ENCODE peak calls at places on chromosomes 1 and 21, in four cellular contexts. T, P, E and H are unnamed samples.

GRCh38 chr1:201395936-201396335 is 3.2 kb downstream of the LAD1 start:
- DNase-seq in P (no peak), E (no peak), T (no peak), H (no peak)

GRCh38 chr1:39788758-39789570 is at the start of gene BMP8B:
- DNase-seq in T (peak), E (peak), P (peak), H (peak)

GRCh38 chr21:46080171-46081021 is 17.5 kb upstream of the COL6A2 start:
- DNase-seq in T (no peak), E (peak), P (no peak), H (no peak)

GRCh38 chr1:178341218-178341956 is 155.4 kb downstream of the CLEC20A start:
- DNase-seq in P (peak), E (peak), T (peak), H (peak)

GRCh38 chr1:240847330-240847729 is 235.4 kb upstream of the GREM2 start:
- DNase-seq in P (no peak), E (no peak), T (no peak), H (no peak)

GRCh38 chr1:236176337-236177336 is 34.3 kb downstream of the GPR137B start:
- DNase-seq in P (no peak), E (no peak), T (no peak), H (no peak)

GRCh38 chr21:45634511-45635183 is 8.9 kb upstream of the PCBP3 start:
- DNase-seq in T (no peak), P (no peak), E (no peak), H (no peak)

GRCh38 chr1:200971955-200972711 is 51.4 kb downstream of the KIF21B start:
- DNase-seq in E (peak), P (peak), T (peak), H (peak)

GRCh38 chr1:45785583-45785982 is 17.8 kb upstream of the MAST2 start:
- DNase-seq in T (no peak), P (no peak), E (no peak), H (no peak)

GRCh38 chr1:226203693-226204092 is 17.2 kb upstream of the ACBD3 start:
- DNase-seq in P (no peak), E (no peak), T (no peak), H (no peak)

GRCh38 chr1:9362488-9362887 is 69.8 kb downstream of the SPSB1 start:
- DNase-seq in P (no peak), T (no peak), E (no peak), H (no peak)

GRCh38 chr1:230359992-230360391 is 66.1 kb downstream of the PGBD5 start:
- DNase-seq in T (peak), P (peak), E (peak), H (peak)

GRCh38 chr1:35573198-35573775 is at the start of gene TFAP2E:
- DNase-seq in P (peak), T (peak), E (no peak), H (peak)

GRCh38 chr1:39608906-39609305 is 30.5 kb downstream of the HEYL start:
- DNase-seq in T (no peak), P (no peak), E (no peak), H (no peak)

GRCh38 chr1:55048453-55049270 is 9.3 kb downstream of the PCSK9 start:
- DNase-seq in E (no peak), P (no peak), T (no peak), H (no peak)

GRCh38 chr1:163335216-163335615 is 13.5 kb downstream of the NUF2 start:
- DNase-seq in P (no peak), E (no peak), T (no peak), H (no peak)

GRCh38 chr21:42277593-42277992 is 37.6 kb downstream of the TFF3 start:
- DNase-seq in E (no peak), P (no peak), T (no peak), H (no peak)

GRCh38 chr1:35454616-35455015 is 102.6 kb downstream of the KIAA0319L start:
- DNase-seq in E (peak), P (peak), T (no peak), H (no peak)

GRCh38 chr1:167000546-167000945 is 11.5 kb downstream of the MAEL start:
- DNase-seq in P (no peak), E (no peak), T (no peak), H (no peak)

GRCh38 chr1:248918126-248918525 is 12.1 kb downstream of the PGBD2 start:
- DNase-seq in E (no peak), T (no peak), P (no peak), H (no peak)

GRCh38 chr1:186977266-186977957 is 148.7 kb downstream of the PLA2G4A start:
- DNase-seq in T (no peak), E (no peak), P (no peak), H (peak)

GRCh38 chr1:206049919-206050600 is 2.9 kb upstream of the RHEX start:
- DNase-seq in E (no peak), P (peak), T (no peak), H (no peak)

GRCh38 chr1:39127513-39127912 is 77.0 kb upstream of the MACF1 start:
- DNase-seq in P (no peak), E (peak), T (no peak), H (no peak)

GRCh38 chr1:116821763-116822162 is 67.5 kb downstream of the CD2 start:
- DNase-seq in T (no peak), P (no peak), E (no peak), H (no peak)

GRCh38 chr1:160653620-160654016 is 6.8 kb upstream of the SLAMF1 start:
- DNase-seq in P (no peak), E (no peak), T (no peak), H (no peak)

GRCh38 chr1:186340772-186341171 is 34.3 kb downstream of the TPR start:
- DNase-seq in T (no peak), E (no peak), P (no peak), H (no peak)

GRCh38 chr1:102435483-102435882 is 438.8 kb upstream of the OLFM3 start:
- DNase-seq in E (no peak), T (no peak), P (no peak), H (no peak)

GRCh38 chr1:156838972-156839371 is 19.9 kb downstream of the INSRR start:
- DNase-seq in T (no peak), P (peak), E (peak), H (peak)

GRCh38 chr1:54126271-54126815 is 26.5 kb downstream of the CDCP2 start:
- DNase-seq in E (no peak), P (no peak), T (no peak), H (no peak)

GRCh38 chr1:214362188-214362882 is 81.4 kb downstream of the SMYD2 start:
- DNase-seq in E (no peak), P (no peak), T (no peak), H (no peak)

GRCh38 chr1:87674791-87675190 is 346.1 kb downstream of the LMO4 start:
- DNase-seq in T (no peak), E (no peak), P (no peak), H (no peak)

GRCh38 chr1:14924012-14924452 is 229.5 kb upstream of the TMEM51 start:
- DNase-seq in E (peak), P (peak), T (peak), H (peak)

GRCh38 chr1:39490596-39491145 is 765 bp upstream of the BMP8A start:
- DNase-seq in P (no peak), T (no peak), E (no peak), H (no peak)

GRCh38 chr21:30072496-30072895 is 94.1 kb downstream of the CLDN17 start:
- DNase-seq in P (peak), E (peak), T (peak), H (peak)

GRCh38 chr1:183411091-183411490 is 7.1 kb downstream of the NMNAT2 start:
- DNase-seq in E (no peak), T (no peak), P (peak), H (no peak)

GRCh38 chr1:243885806-243886205 is 35.8 kb upstream of the AKT3 start:
- DNase-seq in E (no peak), T (no peak), P (no peak), H (no peak)